ENCODE peak calls at places on chromosomes 12 and 14, in six cellular contexts. One of them, this sample, is unnamed.

GRCh38 chr12:125983784-125984510 is 918.7 kb downstream of the AACS start:
- DNase-seq in tibial nerve: no peak
- DNase-seq in sigmoid colon: no peak
- DNase-seq in K562: no peak
- DNase-seq in ovary: no peak
- DNase-seq in transverse colon: no peak
- DNase-seq in this sample: no peak

GRCh38 chr12:98440165-98440581 is 75.2 kb upstream of the TMPO start:
- DNase-seq in tibial nerve: peak; percentile 79
- DNase-seq in sigmoid colon: peak; percentile 85
- DNase-seq in K562: peak; percentile 87
- DNase-seq in ovary: peak; percentile 68
- DNase-seq in transverse colon: no peak
- DNase-seq in this sample: no peak

GRCh38 chr12:6341439-6342139 is at the start of gene TNFRSF1A:
- DNase-seq in tibial nerve: peak; percentile 78
- DNase-seq in sigmoid colon: peak; percentile 93
- DNase-seq in K562: peak; percentile 74
- DNase-seq in ovary: peak; percentile 77
- DNase-seq in transverse colon: peak; percentile 82
- DNase-seq in this sample: peak; percentile 84

GRCh38 chr12:128318946-128319345 is 52.0 kb downstream of the TMEM132C start:
- DNase-seq in tibial nerve: no peak
- DNase-seq in sigmoid colon: no peak
- DNase-seq in K562: no peak
- DNase-seq in ovary: no peak
- DNase-seq in transverse colon: no peak
- DNase-seq in this sample: no peak

GRCh38 chr12:132729541-132730320 is 19.1 kb downstream of the PGAM5 start:
- DNase-seq in tibial nerve: no peak
- DNase-seq in sigmoid colon: no peak
- DNase-seq in K562: no peak
- DNase-seq in ovary: no peak
- DNase-seq in transverse colon: no peak
- DNase-seq in this sample: no peak

GRCh38 chr14:22926316-22926715 is 2.9 kb downstream of the PRMT5 start:
- DNase-seq in tibial nerve: no peak
- DNase-seq in sigmoid colon: no peak
- DNase-seq in K562: no peak
- DNase-seq in ovary: no peak
- DNase-seq in transverse colon: peak; percentile 48
- DNase-seq in this sample: peak; percentile 27

GRCh38 chr12:95286713-95287112 is 69.1 kb downstream of the VEZT start:
- DNase-seq in tibial nerve: no peak
- DNase-seq in sigmoid colon: peak; percentile 62
- DNase-seq in K562: no peak
- DNase-seq in ovary: no peak
- DNase-seq in transverse colon: no peak
- DNase-seq in this sample: no peak

GRCh38 chr12:84397279-84397678 is 515.3 kb downstream of the SLC6A15 start:
- DNase-seq in tibial nerve: no peak
- DNase-seq in sigmoid colon: no peak
- DNase-seq in K562: no peak
- DNase-seq in ovary: no peak
- DNase-seq in transverse colon: no peak
- DNase-seq in this sample: no peak

GRCh38 chr12:30286345-30286926 is 409.2 kb downstream of the IPO8 start:
- DNase-seq in tibial nerve: no peak
- DNase-seq in sigmoid colon: no peak
- DNase-seq in K562: no peak
- DNase-seq in ovary: no peak
- DNase-seq in transverse colon: no peak
- DNase-seq in this sample: peak; percentile 27

GRCh38 chr12:5163661-5164060 is 120.0 kb downstream of the KCNA5 start:
- DNase-seq in tibial nerve: no peak
- DNase-seq in sigmoid colon: no peak
- DNase-seq in K562: no peak
- DNase-seq in ovary: no peak
- DNase-seq in transverse colon: no peak
- DNase-seq in this sample: no peak

GRCh38 chr14:36660736-36661505 is 739 bp upstream of the PAX9 start:
- DNase-seq in tibial nerve: no peak
- DNase-seq in sigmoid colon: no peak
- DNase-seq in K562: no peak
- DNase-seq in ovary: no peak
- DNase-seq in transverse colon: no peak
- DNase-seq in this sample: no peak

GRCh38 chr12:75337905-75338304 is 3.4 kb downstream of the GLIPR1L1 start:
- DNase-seq in tibial nerve: no peak
- DNase-seq in sigmoid colon: no peak
- DNase-seq in K562: no peak
- DNase-seq in ovary: no peak
- DNase-seq in transverse colon: no peak
- DNase-seq in this sample: no peak

GRCh38 chr12:53046655-53047220 is 3.1 kb upstream of the TNS2 start:
- DNase-seq in tibial nerve: peak; percentile 92
- DNase-seq in sigmoid colon: peak; percentile 97
- DNase-seq in K562: peak; percentile 29
- DNase-seq in ovary: peak; percentile 93
- DNase-seq in transverse colon: peak; percentile 83
- DNase-seq in this sample: peak; percentile 81

GRCh38 chr12:6842075-6842474 is 1.4 kb downstream of the GNB3 start:
- DNase-seq in tibial nerve: no peak
- DNase-seq in sigmoid colon: no peak
- DNase-seq in K562: no peak
- DNase-seq in ovary: no peak
- DNase-seq in transverse colon: no peak
- DNase-seq in this sample: no peak

GRCh38 chr12:114396869-114397719 is 8.8 kb downstream of the TBX5 start:
- DNase-seq in tibial nerve: no peak
- DNase-seq in sigmoid colon: peak; percentile 40
- DNase-seq in K562: no peak
- DNase-seq in ovary: no peak
- DNase-seq in transverse colon: no peak
- DNase-seq in this sample: no peak

GRCh38 chr14:92529895-92530294 is 16.3 kb downstream of the RIN3 start:
- DNase-seq in tibial nerve: no peak
- DNase-seq in sigmoid colon: peak; percentile 20
- DNase-seq in K562: no peak
- DNase-seq in ovary: no peak
- DNase-seq in transverse colon: no peak
- DNase-seq in this sample: no peak

GRCh38 chr14:95319312-95320075 is at the start of gene CLMN:
- DNase-seq in tibial nerve: no peak
- DNase-seq in sigmoid colon: no peak
- DNase-seq in K562: peak; percentile 70
- DNase-seq in ovary: peak; percentile 66
- DNase-seq in transverse colon: peak; percentile 61
- DNase-seq in this sample: peak; percentile 47

GRCh38 chr14:75040959-75041358 is 10.3 kb downstream of the MLH3 start:
- DNase-seq in tibial nerve: no peak
- DNase-seq in sigmoid colon: no peak
- DNase-seq in K562: no peak
- DNase-seq in ovary: no peak
- DNase-seq in transverse colon: no peak
- DNase-seq in this sample: no peak

GRCh38 chr14:75040497-75040896 is 10.8 kb downstream of the MLH3 start:
- DNase-seq in tibial nerve: no peak
- DNase-seq in sigmoid colon: no peak
- DNase-seq in K562: no peak
- DNase-seq in ovary: no peak
- DNase-seq in transverse colon: no peak
- DNase-seq in this sample: no peak

GRCh38 chr14:75042040-75042439 is 9.2 kb downstream of the MLH3 start:
- DNase-seq in tibial nerve: no peak
- DNase-seq in sigmoid colon: no peak
- DNase-seq in K562: no peak
- DNase-seq in ovary: no peak
- DNase-seq in transverse colon: no peak
- DNase-seq in this sample: no peak

GRCh38 chr14:75044322-75044721 is 6.9 kb downstream of the MLH3 start:
- DNase-seq in tibial nerve: no peak
- DNase-seq in sigmoid colon: no peak
- DNase-seq in K562: no peak
- DNase-seq in ovary: no peak
- DNase-seq in transverse colon: no peak
- DNase-seq in this sample: no peak

GRCh38 chr14:75041613-75042012 is 9.7 kb downstream of the MLH3 start:
- DNase-seq in tibial nerve: no peak
- DNase-seq in sigmoid colon: no peak
- DNase-seq in K562: no peak
- DNase-seq in ovary: no peak
- DNase-seq in transverse colon: peak; percentile 46
- DNase-seq in this sample: no peak
- TF ChIP-seq EP300 in tibial nerve: no peak
- TF ChIP-seq EP300 in sigmoid colon: no peak
- TF ChIP-seq EP300 in K562: no peak
- TF ChIP-seq EP300 in ovary: no peak
- TF ChIP-seq EP300 in transverse colon: no peak
- TF ChIP-seq EP300 in this sample: no peak

GRCh38 chr12:49664591-49665146 is 41.3 kb downstream of the PRPF40B start:
- DNase-seq in tibial nerve: no peak
- DNase-seq in sigmoid colon: no peak
- DNase-seq in K562: no peak
- DNase-seq in ovary: peak; percentile 20
- DNase-seq in transverse colon: no peak
- DNase-seq in this sample: no peak

GRCh38 chr12:49661191-49661590 is 37.8 kb downstream of the PRPF40B start:
- DNase-seq in tibial nerve: no peak
- DNase-seq in sigmoid colon: no peak
- DNase-seq in K562: no peak
- DNase-seq in ovary: no peak
- DNase-seq in transverse colon: no peak
- DNase-seq in this sample: no peak

GRCh38 chr12:49664167-49664566 is 40.8 kb downstream of the PRPF40B start:
- DNase-seq in tibial nerve: no peak
- DNase-seq in sigmoid colon: no peak
- DNase-seq in K562: no peak
- DNase-seq in ovary: peak; percentile 9
- DNase-seq in transverse colon: no peak
- DNase-seq in this sample: no peak

GRCh38 chr12:49665384-49665783 is 41.8 kb downstream of the FMNL3 start:
- DNase-seq in tibial nerve: no peak
- DNase-seq in sigmoid colon: no peak
- DNase-seq in K562: no peak
- DNase-seq in ovary: peak; percentile 19
- DNase-seq in transverse colon: no peak
- DNase-seq in this sample: no peak

DNA sequence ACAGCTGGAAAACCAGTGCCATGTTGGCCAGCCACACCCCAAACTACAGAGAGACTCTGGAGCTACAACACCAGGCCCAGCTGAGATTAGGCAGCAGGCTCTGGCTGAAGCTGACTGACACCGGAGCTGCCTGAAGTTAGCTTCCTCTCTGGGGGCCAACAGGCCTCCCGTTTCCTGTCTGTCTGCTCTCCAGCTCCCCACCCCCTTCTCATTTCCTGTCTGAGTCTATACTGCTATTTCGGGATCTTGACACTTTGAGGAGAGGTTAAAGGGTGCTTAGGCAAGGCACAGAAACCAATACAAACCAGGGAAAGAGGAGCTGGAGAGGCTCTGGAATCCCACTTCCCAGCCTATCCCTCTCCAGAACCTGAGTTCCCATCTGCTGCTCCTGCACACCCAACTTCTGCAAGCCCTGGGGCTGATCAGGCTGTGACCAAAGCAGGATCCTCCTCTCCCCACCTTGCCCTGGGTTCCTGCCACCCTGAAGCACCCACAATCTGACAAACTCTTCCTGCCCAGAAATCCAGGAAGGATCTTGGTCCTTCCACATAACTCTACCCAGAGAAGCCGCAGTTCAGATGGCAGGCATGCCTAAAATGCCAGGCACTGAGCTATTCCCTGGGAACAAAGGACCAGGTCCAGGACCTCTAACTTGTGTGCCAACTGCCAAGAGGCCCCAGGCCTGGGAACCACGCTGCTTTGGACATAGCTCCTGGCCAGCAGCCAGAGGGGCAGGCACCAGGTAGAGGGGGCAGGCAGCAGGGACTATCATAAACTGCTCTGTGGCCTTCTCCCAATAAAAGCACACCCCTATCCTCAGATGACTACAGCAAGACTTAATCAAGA is 39.9 kb downstream of the PRPF40B start:
- DNase-seq in tibial nerve: peak; percentile 67
- DNase-seq in sigmoid colon: peak; percentile 84
- DNase-seq in K562: peak; percentile 88
- DNase-seq in ovary: peak; percentile 58
- DNase-seq in transverse colon: peak; percentile 63
- DNase-seq in this sample: no peak
- TF ChIP-seq EP300 in tibial nerve: peak; percentile 69
- TF ChIP-seq EP300 in sigmoid colon: no peak
- TF ChIP-seq EP300 in K562: peak; percentile 73
- TF ChIP-seq EP300 in ovary: no peak
- TF ChIP-seq EP300 in transverse colon: no peak
- TF ChIP-seq EP300 in this sample: no peak

DNA sequence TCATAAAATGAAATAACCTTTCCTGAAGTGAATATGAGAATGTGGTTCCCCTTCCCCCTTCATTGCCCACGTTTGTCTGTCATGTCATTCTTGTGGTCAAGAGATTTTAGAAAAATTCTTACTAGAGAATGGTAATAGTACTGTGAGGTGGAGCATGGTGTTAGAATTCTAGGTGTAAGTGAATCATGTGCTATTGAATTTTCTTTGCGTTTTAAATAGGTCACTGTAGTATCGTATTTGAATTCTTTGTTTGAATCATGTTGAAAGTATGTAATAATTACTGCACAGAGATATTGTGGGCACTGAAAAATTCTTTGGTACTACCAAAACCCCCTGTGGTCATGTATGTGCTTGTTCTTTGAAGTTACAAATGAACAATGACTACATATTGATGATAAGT is 49.9 kb downstream of the FUT8 start:
- DNase-seq in tibial nerve: no peak
- DNase-seq in sigmoid colon: no peak
- DNase-seq in K562: no peak
- DNase-seq in ovary: no peak
- DNase-seq in transverse colon: no peak
- DNase-seq in this sample: no peak
- TF ChIP-seq EP300 in tibial nerve: no peak
- TF ChIP-seq EP300 in sigmoid colon: no peak
- TF ChIP-seq EP300 in K562: no peak
- TF ChIP-seq EP300 in ovary: no peak
- TF ChIP-seq EP300 in transverse colon: no peak
- TF ChIP-seq EP300 in this sample: no peak

DNA sequence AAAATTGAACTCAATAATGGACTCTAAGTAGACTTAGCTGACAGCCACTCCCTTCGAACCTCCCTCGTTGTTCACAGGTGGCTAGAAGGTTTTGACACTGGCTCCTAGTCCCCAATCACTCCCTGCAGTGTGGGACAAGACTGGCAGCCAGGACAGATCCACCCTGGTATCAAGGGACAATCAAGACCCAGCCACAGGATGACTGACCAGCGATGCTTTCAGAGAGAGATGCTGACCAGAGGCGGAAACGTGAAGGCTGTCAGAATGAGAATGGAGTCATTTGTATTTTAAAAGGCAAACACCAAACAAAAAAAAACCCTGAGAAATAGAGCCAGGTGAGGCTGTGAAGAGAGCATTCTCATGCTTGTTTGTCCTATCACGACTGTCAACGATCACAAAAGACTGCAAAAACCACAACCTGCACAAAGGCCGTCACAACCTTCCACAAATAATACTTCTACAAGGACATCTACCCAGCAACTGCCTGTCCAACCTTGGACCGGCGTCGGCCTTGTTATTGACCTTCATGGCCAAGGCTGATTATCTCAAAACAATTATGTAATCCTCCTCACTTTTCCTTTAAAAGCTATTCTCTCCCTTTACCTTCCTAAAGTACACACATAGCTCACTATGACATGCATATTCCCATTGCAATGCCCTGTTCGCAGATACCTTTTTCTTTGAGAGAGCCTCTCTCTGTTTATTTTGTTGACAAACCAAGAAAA is 13.2 kb downstream of the EIF5 start:
- DNase-seq in tibial nerve: no peak
- DNase-seq in sigmoid colon: no peak
- DNase-seq in K562: no peak
- DNase-seq in ovary: no peak
- DNase-seq in transverse colon: no peak
- DNase-seq in this sample: no peak
- TF ChIP-seq EP300 in tibial nerve: no peak
- TF ChIP-seq EP300 in sigmoid colon: no peak
- TF ChIP-seq EP300 in K562: no peak
- TF ChIP-seq EP300 in ovary: no peak
- TF ChIP-seq EP300 in transverse colon: no peak
- TF ChIP-seq EP300 in this sample: no peak

This sample was measured in A549.